ENCODE peak calls at places on chromosomes 1 and 21, in six cellular contexts. One of them, this sample, is unnamed.

GRCh38 chr1:223617671-223618070 is 47.8 kb downstream of the CAPN8 start:
- DNase-seq in K562: no peak
- DNase-seq in HCT116: no peak
- DNase-seq in HepG2: no peak
- DNase-seq in GM12878: no peak
- DNase-seq in H1: no peak
- DNase-seq in this sample: no peak

GRCh38 chr1:172727956-172728603 is 69.2 kb downstream of the FASLG start:
- DNase-seq in K562: peak; percentile 71
- DNase-seq in HCT116: peak; percentile 63
- DNase-seq in HepG2: peak; percentile 71
- DNase-seq in GM12878: no peak
- DNase-seq in H1: peak; percentile 62
- DNase-seq in this sample: peak; percentile 80

GRCh38 chr1:116393015-116393414 is 20.0 kb downstream of the ATP1A1 start:
- DNase-seq in K562: no peak
- DNase-seq in HCT116: no peak
- DNase-seq in HepG2: no peak
- DNase-seq in GM12878: no peak
- DNase-seq in H1: no peak
- DNase-seq in this sample: no peak

GRCh38 chr1:21300774-21301173 is 10.5 kb upstream of the ECE1 start:
- DNase-seq in K562: no peak
- DNase-seq in HCT116: no peak
- DNase-seq in HepG2: no peak
- DNase-seq in GM12878: no peak
- DNase-seq in H1: no peak
- DNase-seq in this sample: no peak

GRCh38 chr1:30378991-30379581 is 344.3 kb downstream of the MATN1 start:
- DNase-seq in K562: no peak
- DNase-seq in HCT116: no peak
- DNase-seq in HepG2: peak; percentile 18
- DNase-seq in GM12878: no peak
- DNase-seq in H1: no peak
- DNase-seq in this sample: no peak

GRCh38 chr1:11692899-11693590 is 1.5 kb downstream of the DRAXIN start:
- DNase-seq in K562: peak; percentile 56
- DNase-seq in HCT116: peak; percentile 71
- DNase-seq in HepG2: no peak
- DNase-seq in GM12878: no peak
- DNase-seq in H1: no peak
- DNase-seq in this sample: no peak

GRCh38 chr1:185159966-185160365 is 3.0 kb downstream of the SWT1 start:
- DNase-seq in K562: no peak
- DNase-seq in HCT116: no peak
- DNase-seq in HepG2: no peak
- DNase-seq in GM12878: peak; percentile 28
- DNase-seq in H1: no peak
- DNase-seq in this sample: no peak

GRCh38 chr1:146034976-146035469 is 13.5 kb upstream of the HJV start:
- DNase-seq in K562: no peak
- DNase-seq in HCT116: no peak
- DNase-seq in HepG2: peak; percentile 82
- DNase-seq in GM12878: no peak
- DNase-seq in H1: no peak
- DNase-seq in this sample: no peak

GRCh38 chr21:33116669-33117267 is 46.8 kb downstream of the OLIG1 start:
- DNase-seq in K562: no peak
- DNase-seq in HCT116: no peak
- DNase-seq in HepG2: no peak
- DNase-seq in GM12878: no peak
- DNase-seq in H1: no peak
- DNase-seq in this sample: no peak

GRCh38 chr1:7298145-7298544 is 473.0 kb upstream of the VAMP3 start:
- DNase-seq in K562: no peak
- DNase-seq in HCT116: no peak
- DNase-seq in HepG2: no peak
- DNase-seq in GM12878: no peak
- DNase-seq in H1: peak; percentile 60
- DNase-seq in this sample: no peak

GRCh38 chr1:74731399-74732052 is 1.3 kb downstream of the CRYZ start:
- DNase-seq in K562: peak; percentile 66
- DNase-seq in HCT116: no peak
- DNase-seq in HepG2: peak; percentile 92
- DNase-seq in GM12878: no peak
- DNase-seq in H1: no peak
- DNase-seq in this sample: no peak

GRCh38 chr1:219085082-219085481 is 88.6 kb upstream of the LYPLAL1 start:
- DNase-seq in K562: no peak
- DNase-seq in HCT116: no peak
- DNase-seq in HepG2: no peak
- DNase-seq in GM12878: no peak
- DNase-seq in H1: no peak
- DNase-seq in this sample: no peak

GRCh38 chr1:210652329-210652954 is 323.7 kb downstream of the HHAT start:
- DNase-seq in K562: no peak
- DNase-seq in HCT116: no peak
- DNase-seq in HepG2: no peak
- DNase-seq in GM12878: no peak
- DNase-seq in H1: no peak
- DNase-seq in this sample: no peak

GRCh38 chr1:234743866-234744581 is 134.0 kb upstream of the IRF2BP2 start:
- DNase-seq in K562: no peak
- DNase-seq in HCT116: no peak
- DNase-seq in HepG2: no peak
- DNase-seq in GM12878: no peak
- DNase-seq in H1: no peak
- DNase-seq in this sample: peak; percentile 78

GRCh38 chr1:66542811-66543767 is 9.1 kb downstream of the SGIP1 start:
- DNase-seq in K562: no peak
- DNase-seq in HCT116: peak; percentile 91
- DNase-seq in HepG2: peak; percentile 98
- DNase-seq in GM12878: no peak
- DNase-seq in H1: no peak
- DNase-seq in this sample: no peak

GRCh38 chr1:248627971-248628844 is 6.7 kb downstream of the OR2T11 start:
- DNase-seq in K562: no peak
- DNase-seq in HCT116: no peak
- DNase-seq in HepG2: no peak
- DNase-seq in GM12878: no peak
- DNase-seq in H1: no peak
- DNase-seq in this sample: no peak

GRCh38 chr21:45414396-45415187 is 9.6 kb downstream of the COL18A1 start:
- DNase-seq in K562: no peak
- DNase-seq in HCT116: no peak
- DNase-seq in HepG2: no peak
- DNase-seq in GM12878: no peak
- DNase-seq in H1: no peak
- DNase-seq in this sample: no peak

GRCh38 chr1:228494391-228494790 is 7.2 kb downstream of the RNF187 start:
- DNase-seq in K562: no peak
- DNase-seq in HCT116: no peak
- DNase-seq in HepG2: no peak
- DNase-seq in GM12878: no peak
- DNase-seq in H1: no peak
- DNase-seq in this sample: no peak

GRCh38 chr1:228860911-228861829 is 125.9 kb downstream of the RHOU start:
- DNase-seq in K562: no peak
- DNase-seq in HCT116: peak; percentile 90
- DNase-seq in HepG2: peak; percentile 97
- DNase-seq in GM12878: peak; percentile 44
- DNase-seq in H1: no peak
- DNase-seq in this sample: no peak

GRCh38 chr21:27799861-27800260 is 833.0 kb upstream of the ADAMTS5 start:
- DNase-seq in K562: no peak
- DNase-seq in HCT116: no peak
- DNase-seq in HepG2: no peak
- DNase-seq in GM12878: no peak
- DNase-seq in H1: no peak
- DNase-seq in this sample: no peak

GRCh38 chr1:198528376-198528775 is 12.1 kb downstream of the ATP6V1G3 start:
- DNase-seq in K562: no peak
- DNase-seq in HCT116: no peak
- DNase-seq in HepG2: no peak
- DNase-seq in GM12878: no peak
- DNase-seq in H1: no peak
- DNase-seq in this sample: no peak

GRCh38 chr1:110337704-110338199 is 1.4 kb upstream of the RBM15 start:
- DNase-seq in K562: peak; percentile 39
- DNase-seq in HCT116: no peak
- DNase-seq in HepG2: peak; percentile 54
- DNase-seq in GM12878: no peak
- DNase-seq in H1: peak; percentile 67
- DNase-seq in this sample: peak; percentile 15

GRCh38 chr1:55285849-55286248 is 70.7 kb upstream of the USP24 start:
- DNase-seq in K562: no peak
- DNase-seq in HCT116: peak; percentile 57
- DNase-seq in HepG2: no peak
- DNase-seq in GM12878: no peak
- DNase-seq in H1: no peak
- DNase-seq in this sample: no peak

GRCh38 chr21:42627527-42628289 is 25.7 kb upstream of the PDE9A start:
- DNase-seq in K562: no peak
- DNase-seq in HCT116: no peak
- DNase-seq in HepG2: no peak
- DNase-seq in GM12878: no peak
- DNase-seq in H1: no peak
- DNase-seq in this sample: no peak

GRCh38 chr1:67639336-67639735 is 45.7 kb upstream of the GADD45A start:
- DNase-seq in K562: no peak
- DNase-seq in HCT116: no peak
- DNase-seq in HepG2: no peak
- DNase-seq in GM12878: no peak
- DNase-seq in H1: no peak
- DNase-seq in this sample: no peak

GRCh38 chr1:119482517-119483425 is 24.2 kb upstream of the HSD3B1 start:
- DNase-seq in K562: no peak
- DNase-seq in HCT116: no peak
- DNase-seq in HepG2: no peak
- DNase-seq in GM12878: no peak
- DNase-seq in H1: no peak
- DNase-seq in this sample: no peak

GRCh38 chr1:243500506-243500905 is 244.7 kb downstream of the SDCCAG8 start:
- DNase-seq in K562: no peak
- DNase-seq in HCT116: no peak
- DNase-seq in HepG2: no peak
- DNase-seq in GM12878: no peak
- DNase-seq in H1: no peak
- DNase-seq in this sample: no peak

GRCh38 chr1:234722267-234722704 is 112.3 kb upstream of the IRF2BP2 start:
- DNase-seq in K562: no peak
- DNase-seq in HCT116: no peak
- DNase-seq in HepG2: no peak
- DNase-seq in GM12878: no peak
- DNase-seq in H1: no peak
- DNase-seq in this sample: no peak

GRCh38 chr1:225691861-225692516 is 39.1 kb upstream of the ENAH start:
- DNase-seq in K562: no peak
- DNase-seq in HCT116: no peak
- DNase-seq in HepG2: no peak
- DNase-seq in GM12878: no peak
- DNase-seq in H1: no peak
- DNase-seq in this sample: no peak
- TF ChIP-seq ZNF274 in K562: no peak
- TF ChIP-seq ZNF274 in HCT116: no peak
- TF ChIP-seq ZNF274 in HepG2: no peak
- TF ChIP-seq ZNF274 in GM12878: no peak
- TF ChIP-seq ZNF274 in H1: no peak
- TF ChIP-seq ZNF274 in this sample: no peak

GRCh38 chr21:26491663-26492062 is 81.4 kb downstream of the CYYR1 start:
- DNase-seq in K562: no peak
- DNase-seq in HCT116: no peak
- DNase-seq in HepG2: no peak
- DNase-seq in GM12878: no peak
- DNase-seq in H1: no peak
- DNase-seq in this sample: no peak
- H3K9ac ChIP-seq in K562: no peak overlapping the region
- H3K9ac ChIP-seq in HCT116: no peak overlapping the region
- H3K9ac ChIP-seq in HepG2: no peak overlapping the region
- H3K9ac ChIP-seq in GM12878: no peak overlapping the region
- H3K9ac ChIP-seq in H1: no peak overlapping the region
- H3K9ac ChIP-seq in this sample: no peak overlapping the region

DNA sequence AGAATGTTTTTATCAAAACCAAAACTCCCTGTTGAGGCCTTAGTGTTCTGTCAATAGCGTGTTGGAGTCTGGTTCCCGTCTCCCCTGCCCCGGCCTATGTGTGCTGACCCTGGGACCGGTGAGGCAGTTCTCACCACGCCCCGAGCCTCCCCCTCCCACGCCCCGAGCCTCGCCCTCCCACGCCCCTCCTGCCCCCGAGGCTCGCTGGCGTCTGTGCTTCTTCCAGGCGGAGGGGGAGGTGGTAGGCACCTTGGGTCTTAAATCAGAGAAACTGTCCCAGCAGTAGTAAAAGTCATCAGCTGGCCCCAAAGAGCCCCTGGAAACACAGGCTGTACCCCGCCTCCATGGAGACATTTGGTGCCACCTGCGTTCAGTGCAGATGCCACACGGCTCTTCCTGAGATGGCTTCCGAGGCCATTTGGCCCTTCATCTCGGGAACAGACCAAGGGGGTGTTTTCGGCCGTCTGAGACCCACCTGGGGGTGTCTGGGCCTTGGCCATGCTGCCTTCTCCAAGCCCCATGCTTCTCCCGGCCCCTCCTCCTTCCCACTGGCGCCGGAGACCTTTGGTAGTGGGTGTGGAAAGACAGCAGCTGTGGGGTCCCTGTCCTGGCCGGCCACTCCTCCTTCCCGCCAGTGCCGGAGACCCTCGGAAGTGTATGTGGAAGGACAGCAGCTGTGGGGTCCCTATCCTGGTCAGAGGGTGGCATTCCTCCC is 44.7 kb downstream of the SKI start:
- DNase-seq in K562: peak; percentile 67
- DNase-seq in HCT116: no peak
- DNase-seq in HepG2: no peak
- DNase-seq in GM12878: no peak
- DNase-seq in H1: no peak
- DNase-seq in this sample: no peak
- TF ChIP-seq ZNF274 in K562: no peak
- TF ChIP-seq ZNF274 in HCT116: no peak
- TF ChIP-seq ZNF274 in HepG2: no peak
- TF ChIP-seq ZNF274 in GM12878: no peak
- TF ChIP-seq ZNF274 in H1: no peak
- TF ChIP-seq ZNF274 in this sample: no peak

GRCh38 chr1:52552236-52552504 is 722 bp downstream of the TUT4 start:
- DNase-seq in K562: peak; percentile 35
- DNase-seq in HCT116: no peak
- DNase-seq in HepG2: peak; percentile 60
- DNase-seq in GM12878: no peak
- DNase-seq in H1: no peak
- DNase-seq in this sample: no peak

GRCh38 chr1:52552505-52553371 is at the start of gene TUT4:
- DNase-seq in K562: peak; percentile 79
- DNase-seq in HCT116: peak; percentile 48
- DNase-seq in HepG2: peak; percentile 79
- DNase-seq in GM12878: no peak
- DNase-seq in H1: peak; percentile 84
- DNase-seq in this sample: peak; percentile 97

GRCh38 chr1:52553372-52554266 is 727 bp upstream of the TUT4 start:
- DNase-seq in K562: peak; percentile 94
- DNase-seq in HCT116: peak; percentile 42
- DNase-seq in HepG2: peak; percentile 74
- DNase-seq in GM12878: no peak
- DNase-seq in H1: peak; percentile 91
- DNase-seq in this sample: peak; percentile 80

GRCh38 chr1:52554756-52555155 is 1.9 kb upstream of the TUT4 start:
- DNase-seq in K562: no peak
- DNase-seq in HCT116: no peak
- DNase-seq in HepG2: peak; percentile 21
- DNase-seq in GM12878: no peak
- DNase-seq in H1: no peak
- DNase-seq in this sample: no peak

GRCh38 chr1:52554267-52554640 is 1.4 kb upstream of the TUT4 start:
- DNase-seq in K562: no peak
- DNase-seq in HCT116: no peak
- DNase-seq in HepG2: no peak
- DNase-seq in GM12878: no peak
- DNase-seq in H1: no peak
- DNase-seq in this sample: no peak
- H3K9ac ChIP-seq in K562: no peak overlapping the region
- H3K9ac ChIP-seq in HCT116: peak overlapping the region; percentile 77
- H3K9ac ChIP-seq in HepG2: peak overlapping the region; percentile 95
- H3K9ac ChIP-seq in GM12878: peak overlapping the region; percentile 82
- H3K9ac ChIP-seq in H1: peak overlapping the region; percentile 0
- H3K9ac ChIP-seq in this sample: peak overlapping the region; percentile 96